ENCODE peak calls at places on chromosomes 13 and 19, in nine cellular contexts. H is mammary epithelial cell, G is uterus, W is PC-3, N is cardiac muscle cell, J is left ventricle myocardium inferior, X is SK-N-SH, D is fibroblast of lung, E is GM12878. A is an unnamed sample.

GRCh38 chr13:106182404-106182803 is 353.1 kb downstream of the EFNB2 start:
- DNase-seq in X (no peak), W (peak; percentile 78), H (peak; percentile 92), G (no peak), N (peak; percentile 89), E (no peak), J (no peak), D (peak; percentile 86), A (no peak)

GRCh38 chr19:6676288-6676687 is 6.3 kb upstream of the TNFSF14 start:
- DNase-seq in J (no peak), W (no peak), H (no peak), D (no peak), X (no peak), N (no peak), E (no peak), G (no peak), A (no peak)

GRCh38 chr19:58396691-58397532 is 1.5 kb downstream of the RNF225 start:
- DNase-seq in H (no peak), W (no peak), E (no peak), N (no peak), D (no peak), G (no peak), J (no peak), X (no peak), A (no peak)

GRCh38 chr13:102291587-102292218 is 110.1 kb downstream of the FGF14 start:
- DNase-seq in H (no peak), W (no peak), X (no peak), D (peak; percentile 77), N (peak; percentile 40), J (no peak), G (no peak), E (no peak), A (no peak)

GRCh38 chr19:33048806-33049676 is 15.6 kb downstream of the RHPN2 start:
- DNase-seq in W (peak; percentile 18), G (no peak), D (no peak), J (no peak), X (no peak), N (peak; percentile 84), E (no peak), H (peak; percentile 72), A (no peak)

GRCh38 chr19:34482380-34483250 is 1.1 kb downstream of the WTIP start:
- DNase-seq in H (peak; percentile 47), N (peak; percentile 54), D (peak; percentile 39), J (no peak), G (no peak), X (peak; percentile 70), E (no peak), W (no peak), A (no peak)

GRCh38 chr19:11024259-11024658 is 63.4 kb downstream of the SMARCA4 start:
- DNase-seq in E (no peak), X (no peak), D (no peak), H (no peak), N (no peak), W (no peak), J (no peak), G (no peak), A (no peak)

GRCh38 chr19:47435196-47435595 is 15.9 kb upstream of the MEIS3 start:
- DNase-seq in N (no peak), W (no peak), G (no peak), J (no peak), X (no peak), E (peak; percentile 37), H (no peak), D (no peak), A (no peak)

GRCh38 chr13:48431431-48431830 is 18.5 kb upstream of the LPAR6 start:
- DNase-seq in E (no peak), D (no peak), G (no peak), H (no peak), X (no peak), W (no peak), N (peak; percentile 37), J (no peak), A (no peak)

GRCh38 chr13:102244617-102245227 is 157.1 kb downstream of the FGF14 start:
- DNase-seq in N (no peak), H (no peak), E (no peak), G (no peak), D (no peak), J (no peak), X (peak; percentile 22), W (no peak), A (no peak)

GRCh38 chr13:45242070-45242469 is 41.2 kb upstream of the KCTD4 start:
- DNase-seq in D (peak; percentile 80), H (peak; percentile 57), G (no peak), N (peak; percentile 64), X (peak; percentile 10), W (peak; percentile 12), E (no peak), J (no peak), A (no peak)

GRCh38 chr13:20902438-20903163 is at the start of gene XPO4:
- DNase-seq in J (peak; percentile 81), D (peak; percentile 74), N (peak; percentile 86), G (peak; percentile 60), W (peak; percentile 86), X (peak; percentile 94), H (peak; percentile 76), E (no peak), A (peak; percentile 86)

GRCh38 chr13:79382545-79383275 is 23.3 kb downstream of the RBM26 start:
- DNase-seq in W (peak; percentile 67), E (no peak), H (peak; percentile 55), D (no peak), J (no peak), X (no peak), G (no peak), N (no peak), A (no peak)

GRCh38 chr13:77358001-77358400 is 31.1 kb upstream of the MYCBP2 start:
- DNase-seq in N (no peak), H (no peak), E (no peak), D (no peak), J (no peak), W (no peak), G (no peak), X (no peak), A (no peak)

GRCh38 chr19:1621021-1621420 is 15.8 kb upstream of the UQCR11 start:
- DNase-seq in N (no peak), G (no peak), D (no peak), E (no peak), X (peak; percentile 33), J (no peak), W (no peak), H (no peak), A (no peak)

GRCh38 chr19:6023936-6024335 is 46.0 kb upstream of the RANBP3 start:
- DNase-seq in X (no peak), D (no peak), N (no peak), W (no peak), H (no peak), E (no peak), G (no peak), J (no peak), A (no peak)

GRCh38 chr13:50420720-50421456 is 405.6 kb downstream of the KCNRG start:
- DNase-seq in G (no peak), J (no peak), N (no peak), H (no peak), E (no peak), W (no peak), D (no peak), X (no peak), A (no peak)

GRCh38 chr13:50421457-50422130 is 406.4 kb downstream of the KCNRG start:
- DNase-seq in W (peak; percentile 69), X (no peak), D (peak; percentile 38), G (no peak), E (no peak), J (no peak), H (peak; percentile 51), N (no peak), A (no peak)

GRCh38 chr13:50419466-50419865 is 404.2 kb downstream of the KCNRG start:
- DNase-seq in D (no peak), W (no peak), X (no peak), H (no peak), G (no peak), N (no peak), J (no peak), E (no peak), A (no peak)

GRCh38 chr13:50417597-50417996 is 402.4 kb downstream of the KCNRG start:
- DNase-seq in J (no peak), X (no peak), H (peak; percentile 18), E (no peak), D (no peak), G (no peak), N (no peak), W (no peak), A (no peak)

GRCh38 chr13:50419896-50420295 is 404.7 kb downstream of the KCNRG start:
- DNase-seq in X (no peak), H (no peak), W (no peak), G (no peak), E (no peak), J (peak; percentile 26), D (peak; percentile 28), N (peak; percentile 49), A (no peak)
- H3K27ac ChIP-seq in X (no peak overlapping the region), H (no peak overlapping the region), W (no peak overlapping the region), G (no peak overlapping the region), E (no peak overlapping the region), J (peak overlapping the region; percentile 61), D (no peak overlapping the region), N (no peak overlapping the region), A (no peak overlapping the region)

GRCh38 chr13:41018583-41018909 is 570 bp downstream of the ELF1 start:
- DNase-seq in X (no peak), N (no peak), G (no peak), E (no peak), H (no peak), D (no peak), W (no peak), J (no peak), A (no peak)
- H3K4me3 ChIP-seq in X (no peak overlapping the region), N (no peak overlapping the region), G (no peak overlapping the region), E (peak overlapping the region; percentile 73), H (peak overlapping the region; percentile 58), D (no peak overlapping the region), W (peak overlapping the region; percentile 74), J (peak overlapping the region; percentile 39), A (peak overlapping the region; percentile 6)

DNA sequence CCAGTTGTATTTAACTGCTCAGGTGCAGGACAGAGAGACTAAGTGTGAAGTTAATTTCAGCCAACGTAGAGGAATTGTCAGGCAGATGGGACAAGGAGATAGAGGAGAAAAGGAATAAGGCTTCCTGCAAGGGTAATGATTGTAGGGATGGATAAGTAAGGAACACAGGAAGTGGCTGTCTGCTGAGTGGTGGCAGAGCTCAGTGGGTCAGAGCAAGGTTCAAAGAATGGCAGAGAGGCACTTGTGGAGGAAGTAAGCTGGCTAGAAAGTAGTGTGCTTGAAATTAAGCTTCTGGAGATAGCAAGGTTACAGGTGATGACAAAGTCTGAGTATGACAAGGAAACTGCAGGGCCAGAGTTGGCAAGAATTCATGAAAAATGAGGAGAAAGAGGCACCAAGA is 47.9 kb downstream of the USPL1 start:
- DNase-seq in H (no peak), J (no peak), G (no peak), W (no peak), D (no peak), N (no peak), E (no peak), X (no peak), A (no peak)
- H3K4me1 ChIP-seq in H (no peaks in the 10 kb centered on the region), J (no peaks in the 10 kb centered on the region), G (no peaks in the 10 kb centered on the region), W (no peaks in the 10 kb centered on the region), D (no peaks in the 10 kb centered on the region), N (peaks cover 38% of the 10 kb centered on the region), E (peaks cover 11% of the 10 kb centered on the region), X (no peaks in the 10 kb centered on the region), A (no peaks in the 10 kb centered on the region)

DNA sequence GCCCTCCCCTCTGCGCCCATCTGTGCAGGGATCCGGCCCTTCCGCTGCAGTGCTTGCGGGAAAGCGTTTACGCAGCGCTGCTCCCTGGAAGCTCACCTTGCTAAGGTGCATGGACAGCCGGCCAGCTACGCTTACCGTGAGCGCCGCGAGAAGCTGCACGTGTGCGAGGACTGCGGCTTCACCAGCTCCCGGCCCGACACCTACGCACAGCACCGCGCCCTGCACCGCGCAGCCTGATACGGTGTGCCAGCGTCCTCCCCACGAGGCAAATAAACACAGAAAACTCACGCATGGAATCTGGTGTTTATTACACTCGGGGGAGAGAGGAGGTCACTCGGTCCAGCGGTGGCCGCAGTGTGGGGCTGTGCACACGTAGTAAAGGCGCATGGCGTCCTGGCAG is 1.2 kb downstream of the POLR2I start:
- DNase-seq in H (no peak), G (no peak), W (no peak), N (no peak), E (no peak), X (no peak), J (no peak), D (no peak), A (no peak)
- H3K27ac ChIP-seq in H (no peak overlapping the region), G (no peak overlapping the region), W (no peak overlapping the region), N (no peak overlapping the region), E (no peak overlapping the region), X (no peak overlapping the region), J (no peak overlapping the region), D (no peak overlapping the region), A (no peak overlapping the region)

A was measured in tibial artery.